ENCODE peak calls at places on chromosomes 1 and 21, in eight cellular contexts. Q is GM12891; L is hepatic stellate cell; F is AG10803; Y is WTC11; V is NCI-H1417; D is stimulated activated CD8-positive, alpha-beta memory T cell treated with anti-CD3 and anti-CD28 coated beads, Interleukin-7, amount 100 ng/mL, for 48 hours; W is NCI-H345. C is an unnamed sample.

GRCh38 chr1:19453843-19454242 is 31.5 kb downstream of the CAPZB start:
- DNase-seq in D (no peak), Y (no peak), Q (no peak), W (no peak), F (no peak), V (no peak), L (no peak), C (no peak)

GRCh38 chr1:230464618-230465017 is 38.5 kb upstream of the PGBD5 start:
- DNase-seq in F (no peak), V (no peak), Y (no peak), D (no peak), Q (no peak), W (peak), L (no peak), C (no peak)

GRCh38 chr1:202571719-202572339 is 138.4 kb downstream of the SYT2 start:
- DNase-seq in Y (peak), F (peak), Q (no peak), V (no peak), L (no peak), D (no peak), W (peak), C (no peak)

GRCh38 chr1:23960291-23960718 is 677 bp downstream of the PNRC2 start:
- DNase-seq in W (no peak), D (no peak), V (no peak), F (peak), L (no peak), Y (no peak), Q (no peak), C (no peak)

GRCh38 chr1:222240536-222241181 is 307.2 kb downstream of the HHIPL2 start:
- DNase-seq in L (no peak), V (peak), W (no peak), D (no peak), Q (no peak), F (peak), Y (no peak), C (no peak)

GRCh38 chr21:45340515-45340914 is 52.8 kb upstream of the POFUT2 start:
- DNase-seq in F (no peak), D (no peak), Y (no peak), W (no peak), L (no peak), Q (no peak), V (no peak), C (no peak)

GRCh38 chr1:109910963-109911798 is 532 bp downstream of the CSF1 start:
- DNase-seq in L (peak), Y (peak), F (no peak), D (no peak), W (no peak), V (peak), Q (peak), C (no peak)

GRCh38 chr1:155976062-155976912 is 2.1 kb downstream of the ARHGEF2 start:
- DNase-seq in L (peak), Q (no peak), V (peak), D (peak), Y (peak), W (peak), F (peak), C (no peak)

GRCh38 chr1:3467096-3468036 is 12.9 kb downstream of the ARHGEF16 start:
- DNase-seq in Y (peak), W (no peak), L (no peak), F (no peak), Q (no peak), V (no peak), D (no peak), C (no peak)

GRCh38 chr1:7538849-7539771 is 232.0 kb upstream of the VAMP3 start:
- DNase-seq in V (no peak), Y (peak), L (no peak), Q (no peak), F (no peak), W (peak), D (no peak), C (no peak)

GRCh38 chr21:27391990-27392389 is 425.1 kb upstream of the ADAMTS5 start:
- DNase-seq in F (no peak), L (no peak), D (no peak), W (no peak), V (no peak), Q (no peak), Y (no peak), C (no peak)

GRCh38 chr1:204431310-204432184 is 19.9 kb upstream of the PPP1R15B start:
- DNase-seq in Q (peak), V (peak), L (peak), D (peak), Y (peak), F (peak), W (peak), C (no peak)

GRCh38 chr21:42530167-42530518 is 16.5 kb downstream of the SLC37A1 start:
- DNase-seq in W (no peak), Q (no peak), F (no peak), L (no peak), Y (no peak), V (no peak), D (no peak), C (no peak)

GRCh38 chr1:93776728-93777127 is 95.1 kb upstream of the BCAR3 start:
- DNase-seq in V (no peak), W (no peak), Q (no peak), D (no peak), Y (no peak), L (no peak), F (no peak), C (no peak)

GRCh38 chr1:21933397-21934248 is 3.5 kb downstream of the HSPG2 start:
- DNase-seq in L (no peak), W (peak), Y (peak), V (peak), F (no peak), D (no peak), Q (no peak), C (no peak)

GRCh38 chr1:87335175-87335992 is 6.7 kb downstream of the LMO4 start:
- DNase-seq in D (no peak), V (peak), L (peak), Q (peak), F (peak), Y (peak), W (peak), C (no peak)

GRCh38 chr1:163410073-163410522 is 88.3 kb downstream of the NUF2 start:
- DNase-seq in L (peak), D (peak), W (peak), Q (no peak), F (peak), Y (peak), V (peak), C (peak)

C was measured in glomerular endothelial cell.